ENCODE peak calls at places on chromosomes 3 and 15, in five cellular contexts. One of them, this sample, is unnamed.

GRCh38 chr3:185732782-185733181 is 92.1 kb downstream of the IGF2BP2 start:
- DNase-seq in endodermal cell: peak
- DNase-seq in BE2C: no peak
- DNase-seq in AG10803: peak
- DNase-seq in uterus: no peak
- DNase-seq in this sample: peak

GRCh38 chr3:74089854-74090253 is 465.1 kb upstream of the PDZRN3 start:
- DNase-seq in endodermal cell: no peak
- DNase-seq in BE2C: no peak
- DNase-seq in AG10803: peak
- DNase-seq in uterus: no peak
- DNase-seq in this sample: no peak

GRCh38 chr3:165788531-165788930 is 48.7 kb downstream of the BCHE start:
- DNase-seq in endodermal cell: no peak
- DNase-seq in BE2C: no peak
- DNase-seq in AG10803: no peak
- DNase-seq in uterus: no peak
- DNase-seq in this sample: no peak

GRCh38 chr3:157463819-157464218 is 27.2 kb downstream of the PTX3 start:
- DNase-seq in endodermal cell: no peak
- DNase-seq in BE2C: no peak
- DNase-seq in AG10803: no peak
- DNase-seq in uterus: no peak
- DNase-seq in this sample: no peak

GRCh38 chr3:16618721-16619120 is 13.5 kb upstream of the DAZL start:
- DNase-seq in endodermal cell: no peak
- DNase-seq in BE2C: no peak
- DNase-seq in AG10803: peak
- DNase-seq in uterus: no peak
- DNase-seq in this sample: peak

GRCh38 chr15:83855956-83856355 is 202.0 kb downstream of the ADAMTSL3 start:
- DNase-seq in endodermal cell: no peak
- DNase-seq in BE2C: no peak
- DNase-seq in AG10803: no peak
- DNase-seq in uterus: no peak
- DNase-seq in this sample: no peak

GRCh38 chr3:169509780-169510179 is 153.7 kb downstream of the MECOM start:
- DNase-seq in endodermal cell: no peak
- DNase-seq in BE2C: no peak
- DNase-seq in AG10803: no peak
- DNase-seq in uterus: no peak
- DNase-seq in this sample: no peak

GRCh38 chr3:138440596-138440995 is 6.2 kb downstream of the ESYT3 start:
- DNase-seq in endodermal cell: no peak
- DNase-seq in BE2C: no peak
- DNase-seq in AG10803: peak
- DNase-seq in uterus: no peak
- DNase-seq in this sample: peak

GRCh38 chr3:107206945-107207344 is 170.3 kb upstream of the CCDC54 start:
- DNase-seq in endodermal cell: no peak
- DNase-seq in BE2C: no peak
- DNase-seq in AG10803: no peak
- DNase-seq in uterus: no peak
- DNase-seq in this sample: no peak

GRCh38 chr3:188832961-188833615 is 338.7 kb upstream of the TPRG1 start:
- DNase-seq in endodermal cell: no peak
- DNase-seq in BE2C: no peak
- DNase-seq in AG10803: peak
- DNase-seq in uterus: no peak
- DNase-seq in this sample: peak

GRCh38 chr3:108477511-108478147 is 32.8 kb downstream of the MYH15 start:
- DNase-seq in endodermal cell: peak
- DNase-seq in BE2C: peak
- DNase-seq in AG10803: peak
- DNase-seq in uterus: peak
- DNase-seq in this sample: peak

GRCh38 chr3:94887056-94887455 is 824.2 kb downstream of the NSUN3 start:
- DNase-seq in endodermal cell: no peak
- DNase-seq in BE2C: no peak
- DNase-seq in AG10803: no peak
- DNase-seq in uterus: no peak
- DNase-seq in this sample: peak

GRCh38 chr15:84816694-84817460 is at the start of gene ALPK3:
- DNase-seq in endodermal cell: peak
- DNase-seq in BE2C: no peak
- DNase-seq in AG10803: no peak
- DNase-seq in uterus: no peak
- DNase-seq in this sample: no peak

GRCh38 chr15:36415643-36416042 is 163.8 kb upstream of the CDIN1 start:
- DNase-seq in endodermal cell: no peak
- DNase-seq in BE2C: no peak
- DNase-seq in AG10803: peak
- DNase-seq in uterus: no peak
- DNase-seq in this sample: peak

GRCh38 chr15:73902121-73903020 is 23.9 kb upstream of the LOXL1 start:
- DNase-seq in endodermal cell: peak
- DNase-seq in BE2C: no peak
- DNase-seq in AG10803: no peak
- DNase-seq in uterus: no peak
- DNase-seq in this sample: no peak

GRCh38 chr15:100893261-100893963 is 13.8 kb downstream of the ALDH1A3 start:
- DNase-seq in endodermal cell: peak
- DNase-seq in BE2C: no peak
- DNase-seq in AG10803: no peak
- DNase-seq in uterus: peak
- DNase-seq in this sample: no peak

DNA sequence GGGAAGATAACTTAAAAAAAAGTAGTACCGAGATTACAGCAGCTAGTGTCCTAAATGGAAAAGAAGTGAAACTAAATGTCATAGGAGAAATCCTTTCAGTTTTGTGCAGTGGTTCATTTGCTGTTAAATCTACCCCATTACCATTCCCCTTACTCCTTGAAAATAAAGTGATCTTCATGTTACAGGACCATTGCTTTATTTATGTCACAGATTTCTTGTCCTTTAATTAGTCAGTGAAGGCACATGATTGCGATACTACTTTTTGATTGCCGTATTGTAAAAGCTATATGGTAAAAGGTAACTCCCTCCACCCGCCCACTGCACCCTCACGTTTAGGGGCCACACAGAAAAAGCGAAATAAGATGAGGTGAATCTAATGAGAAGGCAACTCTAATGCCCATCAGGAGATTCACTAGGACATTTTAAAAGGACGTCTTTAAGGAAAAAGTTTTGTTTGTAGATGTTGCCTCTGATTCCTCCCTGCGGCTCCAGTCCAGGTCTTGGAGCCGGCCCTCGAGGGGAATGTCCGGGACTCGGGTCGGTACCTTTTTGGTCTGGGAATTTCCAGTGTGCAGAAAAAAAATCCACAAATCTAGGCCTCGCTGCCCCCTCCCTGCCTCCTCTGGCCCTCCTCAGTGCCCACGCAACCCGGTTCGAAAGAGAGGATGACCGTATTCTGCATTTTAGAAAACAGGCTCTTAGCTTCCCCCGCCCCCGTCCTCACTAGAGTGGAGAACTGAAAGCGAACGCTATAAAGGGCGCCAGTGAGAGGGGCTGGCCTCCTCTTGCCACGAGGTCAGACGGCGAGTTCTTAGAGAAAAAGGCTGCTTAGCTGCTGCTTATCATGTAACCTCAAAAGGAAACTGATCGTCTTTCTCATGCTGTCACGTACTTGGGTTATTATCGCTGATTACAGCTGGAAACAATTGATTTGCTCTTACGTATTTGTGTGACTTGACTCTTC is 21.8 kb upstream of the NFKBIZ start:
- DNase-seq in endodermal cell: peak
- DNase-seq in BE2C: peak
- DNase-seq in AG10803: peak
- DNase-seq in uterus: peak
- DNase-seq in this sample: peak
- H3K4me3 ChIP-seq in endodermal cell: peak
- H3K4me3 ChIP-seq in BE2C: peak
- H3K4me3 ChIP-seq in AG10803: peak
- H3K4me3 ChIP-seq in uterus: peak
- H3K4me3 ChIP-seq in this sample: peak

GRCh38 chr3:11847035-11847394 is 330 bp upstream of the TAMM41 start:
- DNase-seq in endodermal cell: no peak
- DNase-seq in BE2C: no peak
- DNase-seq in AG10803: no peak
- DNase-seq in uterus: no peak
- DNase-seq in this sample: no peak
- TF ChIP-seq CTCF in endodermal cell: no peak
- TF ChIP-seq CTCF in BE2C: no peak
- TF ChIP-seq CTCF in AG10803: no peak
- TF ChIP-seq CTCF in uterus: no peak
- TF ChIP-seq CTCF in this sample: no peak

GRCh38 chr3:152196782-152197181 is 71.9 kb upstream of the MBNL1 start:
- DNase-seq in endodermal cell: no peak
- DNase-seq in BE2C: no peak
- DNase-seq in AG10803: no peak
- DNase-seq in uterus: no peak
- DNase-seq in this sample: no peak
- H3K4me3 ChIP-seq in endodermal cell: no peak
- H3K4me3 ChIP-seq in BE2C: no peak
- H3K4me3 ChIP-seq in AG10803: no peak
- H3K4me3 ChIP-seq in uterus: peak
- H3K4me3 ChIP-seq in this sample: no peak

GRCh38 chr3:195855471-195856409 is 44.0 kb upstream of the MUC4 start:
- DNase-seq in endodermal cell: no peak
- DNase-seq in BE2C: no peak
- DNase-seq in AG10803: no peak
- DNase-seq in uterus: no peak
- DNase-seq in this sample: no peak
- TF ChIP-seq CTCF in endodermal cell: peak
- TF ChIP-seq CTCF in BE2C: no peak
- TF ChIP-seq CTCF in AG10803: no peak
- TF ChIP-seq CTCF in uterus: no peak
- TF ChIP-seq CTCF in this sample: no peak

DNA sequence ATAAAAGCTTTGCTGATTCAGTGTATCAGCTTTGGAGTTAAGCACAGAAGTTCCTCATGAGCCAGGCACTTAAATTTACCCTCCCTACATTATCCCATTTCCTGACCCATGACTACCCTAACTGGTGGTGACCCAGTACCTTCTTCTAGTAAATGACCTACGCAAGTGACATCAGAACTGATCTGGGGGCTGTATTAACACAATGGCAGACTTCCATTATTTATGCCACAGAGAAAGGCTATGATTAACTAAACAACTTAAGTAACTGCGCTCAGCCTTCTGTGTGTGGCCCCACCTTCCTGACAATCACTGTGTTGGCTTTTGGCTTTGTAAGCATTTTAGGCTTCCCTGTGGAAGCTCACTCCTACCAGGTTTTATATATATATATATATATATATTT is 1.9 kb downstream of the MB21D2 start:
- DNase-seq in endodermal cell: no peak
- DNase-seq in BE2C: no peak
- DNase-seq in AG10803: no peak
- DNase-seq in uterus: no peak
- DNase-seq in this sample: peak
- H3K4me3 ChIP-seq in endodermal cell: peak
- H3K4me3 ChIP-seq in BE2C: no peak
- H3K4me3 ChIP-seq in AG10803: peak
- H3K4me3 ChIP-seq in uterus: no peak
- H3K4me3 ChIP-seq in this sample: peak

DNA sequence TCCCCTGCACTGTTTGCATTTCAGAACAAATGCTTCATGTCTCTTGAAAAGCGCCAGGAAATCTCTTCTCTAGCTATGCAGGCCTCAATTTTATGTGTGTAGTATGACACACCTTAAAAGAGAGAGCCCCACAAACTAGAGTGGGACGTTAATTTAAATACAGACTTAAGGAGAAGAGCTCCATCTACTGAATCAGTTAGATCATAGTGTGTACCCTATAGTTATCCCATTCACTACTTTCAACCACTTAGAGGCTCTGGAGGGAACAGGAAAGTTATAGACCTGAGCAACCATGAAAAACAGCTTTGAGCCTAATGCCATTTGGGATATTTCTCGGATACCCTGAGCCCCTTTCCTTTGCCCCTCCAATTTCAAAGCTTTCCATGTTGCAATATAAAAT is 153.7 kb downstream of the TIGIT start:
- DNase-seq in endodermal cell: no peak
- DNase-seq in BE2C: no peak
- DNase-seq in AG10803: no peak
- DNase-seq in uterus: no peak
- DNase-seq in this sample: no peak
- TF ChIP-seq CTCF in endodermal cell: no peak
- TF ChIP-seq CTCF in BE2C: no peak
- TF ChIP-seq CTCF in AG10803: peak
- TF ChIP-seq CTCF in uterus: no peak
- TF ChIP-seq CTCF in this sample: no peak

GRCh38 chr3:197791120-197792018 is at the start of gene LRCH3:
- DNase-seq in endodermal cell: peak
- DNase-seq in BE2C: peak
- DNase-seq in AG10803: peak
- DNase-seq in uterus: peak
- DNase-seq in this sample: peak

GRCh38 chr3:197795200-197795599 is 4.1 kb downstream of the LRCH3 start:
- DNase-seq in endodermal cell: no peak
- DNase-seq in BE2C: no peak
- DNase-seq in AG10803: peak
- DNase-seq in uterus: no peak
- DNase-seq in this sample: peak

GRCh38 chr3:197792019-197792647 is 1.1 kb downstream of the LRCH3 start:
- DNase-seq in endodermal cell: no peak
- DNase-seq in BE2C: no peak
- DNase-seq in AG10803: peak
- DNase-seq in uterus: no peak
- DNase-seq in this sample: peak

GRCh38 chr3:197794115-197794514 is 3.1 kb downstream of the LRCH3 start:
- DNase-seq in endodermal cell: no peak
- DNase-seq in BE2C: no peak
- DNase-seq in AG10803: no peak
- DNase-seq in uterus: no peak
- DNase-seq in this sample: no peak

DNA sequence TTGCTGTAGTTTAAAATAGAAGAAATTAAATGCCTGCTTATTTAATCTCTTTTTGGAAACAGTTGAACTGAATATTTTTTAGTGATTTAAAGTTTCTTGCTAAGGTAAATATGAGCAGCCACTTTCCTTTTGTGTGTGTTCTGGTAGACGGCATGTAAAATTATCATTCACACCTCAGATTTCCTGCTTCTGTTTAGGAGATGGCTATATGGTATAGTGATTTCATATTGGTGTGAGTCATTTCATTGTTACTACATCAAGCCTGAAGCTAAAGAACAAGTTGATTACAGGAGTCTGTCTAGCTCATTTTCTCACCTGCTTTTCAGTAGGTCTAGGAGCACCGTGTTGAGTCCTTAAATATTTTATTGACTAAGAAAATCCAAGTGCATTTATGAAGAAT is 2.2 kb downstream of the LRCH3 start:
- DNase-seq in endodermal cell: no peak
- DNase-seq in BE2C: no peak
- DNase-seq in AG10803: peak
- DNase-seq in uterus: no peak
- DNase-seq in this sample: peak
- H3K4me3 ChIP-seq in endodermal cell: peak
- H3K4me3 ChIP-seq in BE2C: no peak
- H3K4me3 ChIP-seq in AG10803: no peak
- H3K4me3 ChIP-seq in uterus: no peak
- H3K4me3 ChIP-seq in this sample: no peak

This sample was measured in fibroblast of pulmonary artery.